ENCODE peak calls at places on chromosome 4, in five cellular contexts. A is CD8-positive, alpha-beta T cell; B is aorta; O is naive thymus-derived CD4-positive, alpha-beta T cell; S is OCI-LY7. J is an unnamed sample.

GRCh38 chr4:156873776-156874175 is 97.8 kb downstream of the PDGFC start:
- DNase-seq in A (no peak), B (no peak), O (no peak), S (no peak), J (no peak)

GRCh38 chr4:89836031-89836777 is 757 bp downstream of the SNCA start:
- DNase-seq in A (no peak), B (no peak), O (no peak), S (no peak), J (no peak)

GRCh38 chr4:73839715-73840114 is 3.2 kb downstream of the CXCL6 start:
- DNase-seq in A (no peak), B (no peak), O (no peak), S (no peak), J (no peak)

GRCh38 chr4:154361450-154361849 is 130.1 kb downstream of the DCHS2 start:
- DNase-seq in A (no peak), B (no peak), O (no peak), S (no peak), J (no peak)

GRCh38 chr4:123709336-123709735 is 312.7 kb downstream of the SPRY1 start:
- DNase-seq in A (no peak), B (no peak), O (no peak), S (no peak), J (no peak)

GRCh38 chr4:52912608-52913007 is 50.5 kb downstream of the RASL11B start:
- DNase-seq in A (no peak), B (no peak), O (no peak), S (no peak), J (no peak)

GRCh38 chr4:44632733-44633132 is 18.7 kb downstream of the YIPF7 start:
- DNase-seq in A (no peak), B (no peak), O (no peak), S (no peak), J (no peak)

GRCh38 chr4:56977321-56978012 is at the start of gene NOA1:
- DNase-seq in A (peak), B (peak), O (peak), S (peak), J (peak)